ENCODE peak calls at places on chromosomes 16 and 17, in eight cellular contexts. N is neural crest cell, Y is HFFc6, D is sigmoid colon, L is activated B cell treated with CpG ODN at 0.5 μM for 24 hours, C is T-helper 17 cell, M is AG04449, F is heart right ventricle. T is an unnamed sample.
A peak's percentile ranks its signal among the peaks of the same experiment; 100 is the strongest.

GRCh38 chr17:77419547-77420475 is 279.0 kb downstream of the SEC14L1 start:
- DNase-seq in N (no peak), Y (no peak), D (peak; percentile 89), L (no peak), C (no peak), M (no peak), F (no peak), T (no peak)

GRCh38 chr16:83887088-83887487 is 11.8 kb upstream of the MLYCD start:
- DNase-seq in N (no peak), Y (peak; percentile 28), D (no peak), L (no peak), C (no peak), M (no peak), F (no peak), T (no peak)

GRCh38 chr16:1708768-1709180 is 2.8 kb downstream of the MAPK8IP3 start:
- DNase-seq in N (no peak), Y (no peak), D (no peak), L (no peak), C (no peak), M (no peak), F (peak; percentile 58), T (no peak)

GRCh38 chr16:74275031-74275636 is 21.5 kb upstream of the PSMD7 start:
- DNase-seq in N (no peak), Y (peak; percentile 1), D (no peak), L (no peak), C (no peak), M (no peak), F (no peak), T (no peak)

GRCh38 chr17:32187276-32187675 is 45.0 kb downstream of the RHOT1 start:
- DNase-seq in N (no peak), Y (no peak), D (no peak), L (no peak), C (no peak), M (no peak), F (no peak), T (no peak)

GRCh38 chr16:7369181-7369580 is 36.5 kb downstream of the RBFOX1 start:
- DNase-seq in N (no peak), Y (no peak), D (no peak), L (no peak), C (no peak), M (no peak), F (no peak), T (no peak)

GRCh38 chr17:77425791-77426641 is 285.2 kb downstream of the SEC14L1 start:
- DNase-seq in N (no peak), Y (peak; percentile 86), D (peak; percentile 98), L (peak; percentile 21), C (no peak), M (peak; percentile 34), F (no peak), T (no peak)

GRCh38 chr16:19380316-19380715 is 37.4 kb upstream of the TMC5 start:
- DNase-seq in N (no peak), Y (no peak), D (no peak), L (no peak), C (no peak), M (no peak), F (no peak), T (no peak)

GRCh38 chr17:81405382-81406005 is 10.2 kb downstream of the BAHCC1 start:
- DNase-seq in N (no peak), Y (no peak), D (peak; percentile 93), L (no peak), C (no peak), M (no peak), F (no peak), T (no peak)

GRCh38 chr17:5019475-5019956 is 15.7 kb downstream of the SLC52A1 start:
- DNase-seq in N (no peak), Y (no peak), D (no peak), L (peak; percentile 31), C (no peak), M (no peak), F (no peak), T (no peak)

GRCh38 chr16:380837-381787 is 666 bp downstream of the PGAP6 start:
- DNase-seq in N (no peak), Y (no peak), D (no peak), L (peak; percentile 34), C (no peak), M (no peak), F (peak; percentile 54), T (no peak)

GRCh38 chr17:55056530-55056929 is 88.0 kb downstream of the STXBP4 start:
- DNase-seq in N (no peak), Y (no peak), D (no peak), L (no peak), C (no peak), M (no peak), F (no peak), T (no peak)

GRCh38 chr17:30780343-30780742 is 44.1 kb downstream of the CRLF3 start:
- DNase-seq in N (no peak), Y (no peak), D (no peak), L (no peak), C (no peak), M (no peak), F (no peak), T (no peak)

GRCh38 chr16:79411357-79411756 is 189.2 kb downstream of the MAF start:
- DNase-seq in N (no peak), Y (no peak), D (no peak), L (no peak), C (no peak), M (no peak), F (no peak), T (no peak)

T was measured in GM04503.